ENCODE peak calls at places on chromosome 11, in ten cellular contexts. G is aorta; Q is breast epithelium; M is iPS DF 6.9; C is mucosa of descending colon; S is upper lobe of right lung; V is naive thymus-derived CD4-positive, alpha-beta T cell; X is cardiac muscle cell; K is DND-41; L is ovary. U is an unnamed sample. For H3K4me1 and H3K9me3, the result is how much of the 10 kb centered on the place peaks cover.

GRCh38 chr11:67400251-67400941 is 1.3 kb downstream of the PPP1CA start:
- DNase-seq in G (no peak), Q (no peak), M (no peak), C (no peak), S (no peak), V (no peak), X (peak), K (no peak), L (no peak), U (peak)

GRCh38 chr11:66045177-66045639 is 3.8 kb downstream of the GAL3ST3 start:
- DNase-seq in G (peak), Q (peak), M (no peak), C (peak), S (peak), V (peak), X (peak), K (peak), L (peak), U (peak)

GRCh38 chr11:20042025-20042639 is 118.1 kb downstream of the DBX1 start:
- DNase-seq in G (no peak), Q (no peak), M (no peak), C (no peak), S (no peak), V (no peak), X (no peak), K (no peak), L (no peak), U (no peak)

GRCh38 chr11:110479445-110480101 is 49.8 kb downstream of the FDX1 start:
- DNase-seq in G (no peak), Q (no peak), M (no peak), C (peak), S (no peak), V (no peak), X (peak), K (no peak), L (no peak), U (no peak)

GRCh38 chr11:45880772-45881570 is 4.5 kb upstream of the MAPK8IP1 start:
- DNase-seq in G (no peak), Q (no peak), M (no peak), C (no peak), S (no peak), V (no peak), X (peak), K (no peak), L (no peak), U (peak)

GRCh38 chr11:128342511-128343133 is 244.7 kb downstream of the ETS1 start:
- DNase-seq in G (no peak), Q (no peak), M (no peak), C (peak), S (peak), V (peak), X (peak), K (peak), L (no peak), U (peak)

GRCh38 chr11:68357568-68357967 is 45.2 kb downstream of the LRP5 start:
- DNase-seq in G (no peak), Q (no peak), M (no peak), C (no peak), S (no peak), V (no peak), X (no peak), K (no peak), L (no peak), U (no peak)

GRCh38 chr11:34395916-34396555 is 38.2 kb upstream of the ABTB2 start:
- DNase-seq in G (no peak), Q (no peak), M (no peak), C (no peak), S (no peak), V (no peak), X (no peak), K (no peak), L (no peak), U (no peak)

GRCh38 chr11:109320595-109320994 is 101.4 kb upstream of the C11orf87 start:
- DNase-seq in G (no peak), Q (no peak), M (no peak), C (no peak), S (no peak), V (no peak), X (peak), K (no peak), L (no peak), U (no peak)

GRCh38 chr11:91773090-91773489 is 451.5 kb upstream of the FAT3 start:
- DNase-seq in G (no peak), Q (no peak), M (no peak), C (no peak), S (no peak), V (no peak), X (peak), K (no peak), L (no peak), U (no peak)

GRCh38 chr11:77865805-77866204 is 44.9 kb downstream of the AAMDC start:
- DNase-seq in G (no peak), Q (no peak), M (no peak), C (no peak), S (no peak), V (no peak), X (peak), K (no peak), L (no peak), U (no peak)

GRCh38 chr11:83401506-83402225 is 115.5 kb upstream of the CCDC90B start:
- DNase-seq in G (no peak), Q (no peak), M (no peak), C (no peak), S (no peak), V (no peak), X (no peak), K (no peak), L (no peak), U (no peak)

GRCh38 chr11:128549256-128549944 is 38.0 kb downstream of the ETS1 start:
- DNase-seq in G (peak), Q (no peak), M (no peak), C (no peak), S (no peak), V (no peak), X (peak), K (no peak), L (peak), U (peak)

GRCh38 chr11:12806113-12806512 is 131.9 kb downstream of the TEAD1 start:
- DNase-seq in G (no peak), Q (no peak), M (no peak), C (peak), S (no peak), V (no peak), X (peak), K (no peak), L (no peak), U (no peak)

GRCh38 chr11:75351541-75352416 is at the start of gene ARRB1:
- DNase-seq in G (peak), Q (peak), M (no peak), C (peak), S (peak), V (peak), X (peak), K (peak), L (peak), U (peak)

GRCh38 chr11:119671048-119671447 is 58.0 kb downstream of the NECTIN1 start:
- DNase-seq in G (no peak), Q (no peak), M (no peak), C (peak), S (no peak), V (no peak), X (peak), K (no peak), L (peak), U (peak)

GRCh38 chr11:131809203-131809948 is 439.0 kb downstream of the NTM start:
- DNase-seq in G (no peak), Q (no peak), M (no peak), C (no peak), S (no peak), V (no peak), X (no peak), K (no peak), L (no peak), U (no peak)

GRCh38 chr11:134349802-134350355 is 18.1 kb downstream of the GLB1L2 start:
- DNase-seq in G (no peak), Q (no peak), M (no peak), C (no peak), S (no peak), V (no peak), X (no peak), K (no peak), L (no peak), U (no peak)

GRCh38 chr11:72808415-72808814 is 5.8 kb upstream of the ATG16L2 start:
- DNase-seq in G (no peak), Q (no peak), M (no peak), C (no peak), S (no peak), V (no peak), X (no peak), K (no peak), L (no peak), U (no peak)

GRCh38 chr11:7523416-7524210 is 9.8 kb downstream of the PPFIBP2 start:
- DNase-seq in G (no peak), Q (no peak), M (no peak), C (no peak), S (no peak), V (no peak), X (no peak), K (no peak), L (no peak), U (no peak)

GRCh38 chr11:130828741-130829140 is 87.5 kb downstream of the SNX19 start:
- DNase-seq in G (peak), Q (no peak), M (no peak), C (no peak), S (no peak), V (no peak), X (no peak), K (no peak), L (no peak), U (peak)

GRCh38 chr11:41868606-41869005 is 409.2 kb upstream of the LRRC4C start:
- DNase-seq in G (no peak), Q (no peak), M (no peak), C (no peak), S (no peak), V (no peak), X (no peak), K (no peak), L (no peak), U (no peak)

GRCh38 chr11:119650251-119650650 is 78.7 kb downstream of the NECTIN1 start:
- DNase-seq in G (no peak), Q (no peak), M (no peak), C (no peak), S (no peak), V (no peak), X (no peak), K (no peak), L (no peak), U (no peak)

GRCh38 chr11:134657631-134658030 is 245.6 kb upstream of the B3GAT1 start:
- DNase-seq in G (no peak), Q (no peak), M (no peak), C (no peak), S (no peak), V (no peak), X (no peak), K (peak), L (no peak), U (no peak)

GRCh38 chr11:57370251-57370650 is 10.7 kb downstream of the PRG3 start:
- DNase-seq in G (no peak), Q (no peak), M (no peak), C (no peak), S (no peak), V (no peak), X (no peak), K (no peak), L (no peak), U (no peak)

GRCh38 chr11:134823970-134824369 is 411.9 kb upstream of the B3GAT1 start:
- DNase-seq in G (no peak), Q (no peak), M (no peak), C (no peak), S (no peak), V (no peak), X (no peak), K (no peak), L (no peak), U (no peak)

GRCh38 chr11:45213316-45213665 is 66.9 kb downstream of the PRDM11 start:
- DNase-seq in G (no peak), Q (no peak), M (no peak), C (no peak), S (no peak), V (no peak), X (no peak), K (no peak), L (no peak), U (no peak)

GRCh38 chr11:119592642-119593041 is 136.4 kb downstream of the NECTIN1 start:
- DNase-seq in G (no peak), Q (no peak), M (no peak), C (peak), S (no peak), V (no peak), X (peak), K (no peak), L (no peak), U (peak)

GRCh38 chr11:11992257-11992690 is 16.2 kb downstream of the DKK3 start:
- DNase-seq in G (no peak), Q (no peak), M (no peak), C (no peak), S (peak), V (no peak), X (no peak), K (no peak), L (no peak), U (no peak)

DNA sequence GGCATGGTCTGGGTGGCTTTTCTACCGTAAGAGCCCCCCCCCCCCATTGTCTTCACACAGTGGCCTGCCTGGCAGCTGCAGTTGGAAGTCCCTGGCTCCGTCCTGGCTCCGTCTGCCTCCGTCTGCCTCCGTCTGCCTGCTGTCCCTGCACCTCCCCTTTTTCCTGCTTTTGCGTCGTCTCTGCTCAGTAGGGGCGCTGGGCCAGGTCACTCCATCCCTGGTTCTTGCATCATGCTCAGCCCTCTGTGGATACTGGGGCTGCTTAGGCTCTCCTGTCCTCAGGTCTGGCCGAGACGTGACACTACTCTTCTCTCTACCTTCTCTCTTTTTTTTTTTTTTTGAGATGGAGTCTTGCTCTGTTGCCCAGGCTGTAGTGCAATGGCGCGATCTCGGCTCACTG is 27.8 kb downstream of the AP2A2 start:
- DNase-seq in G (no peak), Q (no peak), M (no peak), C (no peak), S (no peak), V (no peak), X (no peak), K (no peak), L (no peak), U (no peak)
- H3K4me1 ChIP-seq in G (under half), Q (under half), M (under half), C (under half), S (under half), V (under half), X (under half), K (under half), L (under half), U (under half)

DNA sequence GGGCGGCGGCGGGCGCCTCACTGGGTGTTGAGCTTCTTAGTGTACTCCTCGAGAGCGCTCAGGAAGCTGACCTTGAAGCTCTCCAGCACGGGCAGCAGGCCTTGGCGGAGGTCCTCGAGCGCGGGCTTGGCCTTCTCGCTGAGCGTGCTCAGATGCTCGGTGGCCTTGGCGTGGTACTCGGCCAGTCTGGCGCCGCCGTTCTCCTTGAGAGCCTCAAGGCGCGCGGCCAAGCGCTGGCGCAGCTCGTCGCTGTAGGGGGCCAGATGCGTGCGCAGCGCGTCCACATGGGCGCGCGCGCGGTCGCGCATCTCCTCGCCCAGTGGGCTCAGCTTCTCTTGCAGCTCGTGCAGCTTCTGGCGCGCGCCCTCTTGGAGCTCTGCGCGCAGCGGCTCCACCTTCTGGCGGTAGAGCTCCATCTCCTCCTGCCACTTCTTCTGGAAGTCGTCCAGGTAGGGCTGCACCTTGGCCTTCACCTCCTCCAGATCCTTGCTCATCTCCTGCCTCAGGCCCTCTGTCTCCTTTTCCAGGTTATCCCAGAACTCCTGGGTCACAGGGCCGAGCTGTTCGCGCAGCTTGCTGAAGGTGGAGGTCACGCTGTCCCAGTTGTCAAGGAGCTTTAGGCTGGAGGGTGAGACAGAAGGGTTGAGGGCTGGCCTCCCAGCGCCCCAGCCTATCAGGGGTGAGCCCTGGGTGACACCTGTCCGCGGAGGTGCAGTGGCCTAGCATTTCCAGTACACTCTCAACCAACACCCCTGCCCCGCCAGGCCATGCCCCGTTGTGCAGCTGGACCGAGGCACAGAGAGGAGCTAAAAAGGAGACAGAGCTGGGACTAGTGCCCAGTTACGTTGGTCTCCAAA is 1.4 kb downstream of the APOA1 start:
- DNase-seq in G (peak), Q (peak), M (peak), C (peak), S (peak), V (peak), X (peak), K (peak), L (peak), U (peak)
- H3K4me3 ChIP-seq in G (no peak), Q (peak), M (peak), C (no peak), S (peak), V (peak), X (no peak), K (peak), L (peak), U (no peak)

DNA sequence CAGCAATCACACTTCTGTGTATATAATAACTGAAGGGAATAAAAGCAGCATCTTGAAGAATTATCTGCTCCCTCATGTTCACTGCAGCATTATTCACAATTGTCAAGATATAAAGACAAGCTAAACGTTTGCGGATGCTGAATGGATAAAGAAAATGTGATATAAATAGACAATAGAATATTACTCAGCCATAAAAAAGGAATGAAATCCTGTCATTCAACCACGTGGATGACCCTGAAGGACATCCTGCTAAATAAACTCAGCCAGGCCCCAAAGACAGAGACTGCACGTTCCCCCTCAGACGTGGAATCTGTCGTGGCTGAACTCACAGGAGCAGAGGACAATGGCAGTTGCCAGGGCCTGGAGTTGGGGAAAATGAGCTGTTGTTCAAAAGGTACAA is 9.6 kb downstream of the ZNF195 start:
- DNase-seq in G (no peak), Q (no peak), M (no peak), C (no peak), S (no peak), V (no peak), X (no peak), K (no peak), L (no peak), U (no peak)
- H3K9me3 ChIP-seq in G (under half), Q (under half), M (under half), C (under half), S (under half), V (under half), X (under half), K (under half), L (under half), U (under half)

GRCh38 chr11:88338223-88338661 is 706 bp upstream of the CTSC start:
- DNase-seq in G (no peak), Q (no peak), M (no peak), C (peak), S (peak), V (peak), X (peak), K (peak), L (no peak), U (peak)

GRCh38 chr11:88337342-88338222 is at the start of gene CTSC:
- DNase-seq in G (peak), Q (peak), M (peak), C (peak), S (peak), V (peak), X (peak), K (peak), L (peak), U (peak)

GRCh38 chr11:88332851-88333250 is 4.7 kb downstream of the CTSC start:
- DNase-seq in G (no peak), Q (no peak), M (no peak), C (no peak), S (no peak), V (no peak), X (peak), K (no peak), L (no peak), U (no peak)

GRCh38 chr11:88330826-88331428 is 6.6 kb downstream of the CTSC start:
- DNase-seq in G (no peak), Q (no peak), M (no peak), C (no peak), S (no peak), V (no peak), X (no peak), K (no peak), L (no peak), U (no peak)

DNA sequence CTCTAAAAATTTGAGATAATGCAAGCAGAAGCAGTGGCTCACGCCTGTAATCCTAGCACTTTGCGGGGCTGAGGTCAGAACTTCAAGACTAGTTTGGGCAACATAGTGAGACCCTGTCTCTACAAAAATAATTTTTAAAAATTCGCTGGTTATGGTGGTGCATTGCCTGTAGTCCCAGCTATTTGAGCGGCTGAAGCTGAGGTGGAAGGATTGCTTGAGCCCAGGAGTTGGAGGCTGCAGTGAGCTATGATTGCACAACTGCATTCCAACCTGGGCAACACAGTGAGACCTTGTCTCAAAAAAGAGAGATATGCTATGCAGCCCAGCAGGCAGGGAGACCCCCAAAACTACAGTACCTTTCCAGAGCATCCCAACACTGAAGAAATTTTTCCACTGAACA is 2.3 kb downstream of the CTSC start:
- DNase-seq in G (no peak), Q (no peak), M (no peak), C (no peak), S (no peak), V (no peak), X (peak), K (peak), L (no peak), U (no peak)
- H3K4me1 ChIP-seq in G (under half), Q (under half), M (under half), C (under half), S (under half), V (half or more), X (under half), K (half or more), L (under half), U (under half)

GRCh38 chr11:117874253-117874909 is 2.1 kb downstream of the FXYD6 start:
- DNase-seq in G (no peak), Q (no peak), M (no peak), C (no peak), S (no peak), V (no peak), X (no peak), K (no peak), L (no peak), U (no peak)
- H3K4me3 ChIP-seq in G (no peak), Q (peak), M (no peak), C (no peak), S (peak), V (no peak), X (peak), K (peak), L (peak), U (no peak)

DNA sequence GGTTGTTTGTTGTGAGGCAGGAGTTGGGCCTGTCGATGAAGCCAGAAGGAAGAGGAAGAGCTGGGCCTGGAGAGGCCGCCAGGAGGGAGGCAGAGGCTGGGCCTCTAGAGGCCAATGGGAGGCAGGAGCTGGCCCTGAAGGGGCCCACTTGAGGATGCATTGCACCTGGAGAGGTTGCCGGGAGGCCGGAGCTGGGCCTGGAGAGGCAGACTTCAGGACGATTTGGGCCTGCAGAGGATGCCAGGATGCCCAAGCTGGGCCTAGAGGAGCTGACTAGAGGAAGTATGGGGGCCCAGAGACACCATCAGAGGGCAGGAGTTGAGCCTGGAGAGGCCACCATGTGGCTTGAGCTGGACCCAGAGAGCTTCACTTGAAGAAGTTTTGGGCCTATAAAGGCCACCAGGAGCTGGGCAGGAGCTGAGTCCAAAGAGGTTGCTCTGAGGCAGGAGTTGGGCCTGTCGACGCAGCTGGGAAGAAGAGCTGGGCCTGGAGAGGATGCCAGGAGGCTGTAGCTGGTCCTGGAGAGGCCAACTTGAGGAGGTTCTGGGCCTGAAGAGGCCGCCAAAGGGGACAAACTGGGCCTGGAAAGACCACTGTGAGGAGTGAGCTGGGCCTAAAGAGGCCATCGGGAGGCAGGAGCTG is 39.0 kb downstream of the OR4C45 start:
- DNase-seq in G (no peak), Q (no peak), M (no peak), C (no peak), S (no peak), V (no peak), X (no peak), K (no peak), L (no peak), U (no peak)
- H3K9me3 ChIP-seq in G (under half), Q (under half), M (under half), C (half or more), S (under half), V (under half), X (under half), K (under half), L (under half), U (under half)

U was measured in right cardiac atrium.